ENCODE peak calls at places on chromosomes 11 and 22, in eight cellular contexts. A is thoracic aorta, U is Peyer's patch, Y is heart right ventricle, T is Panc1, H is breast epithelium, K is HCT116, D is AG04450. B is an unnamed sample.

GRCh38 chr11:30312243-30312642 is 10.7 kb upstream of the ARL14EP start:
- DNase-seq in A (no peak), U (no peak), Y (no peak), T (no peak), H (no peak), K (no peak), D (no peak), B (no peak)

GRCh38 chr22:48270731-48271130 is 1508.3 kb downstream of the TBC1D22A start:
- DNase-seq in A (no peak), U (no peak), Y (no peak), T (no peak), H (no peak), K (no peak), D (no peak), B (no peak)

GRCh38 chr11:104333977-104334376 is 170.0 kb upstream of the PDGFD start:
- DNase-seq in A (no peak), U (no peak), Y (no peak), T (no peak), H (no peak), K (peak), D (no peak), B (no peak)

GRCh38 chr11:118109231-118109630 is 22.5 kb upstream of the SMIM35 start:
- DNase-seq in A (no peak), U (no peak), Y (peak), T (no peak), H (no peak), K (no peak), D (no peak), B (no peak)

GRCh38 chr22:50444663-50445062 is 30.2 kb downstream of the SBF1 start:
- DNase-seq in A (no peak), U (peak), Y (no peak), T (no peak), H (no peak), K (peak), D (peak), B (peak)

GRCh38 chr22:38034278-38034882 is 22.8 kb upstream of the PICK1 start:
- DNase-seq in A (peak), U (peak), Y (peak), T (peak), H (peak), K (peak), D (peak), B (no peak)

GRCh38 chr11:47414685-47415070 is 6.3 kb downstream of the SLC39A13 start:
- DNase-seq in A (no peak), U (no peak), Y (no peak), T (no peak), H (no peak), K (no peak), D (no peak), B (peak)

GRCh38 chr11:79708319-79708928 is 267.6 kb upstream of the TENM4 start:
- DNase-seq in A (no peak), U (no peak), Y (no peak), T (peak), H (no peak), K (no peak), D (peak), B (no peak)

GRCh38 chr11:86805873-86806310 is 5.5 kb downstream of the PRSS23 start:
- DNase-seq in A (no peak), U (no peak), Y (no peak), T (no peak), H (no peak), K (no peak), D (no peak), B (no peak)

GRCh38 chr22:43401233-43401632 is 10.6 kb upstream of the MPPED1 start:
- DNase-seq in A (no peak), U (no peak), Y (no peak), T (no peak), H (no peak), K (no peak), D (no peak), B (no peak)

GRCh38 chr11:131372243-131372930 is 2.0 kb downstream of the NTM start:
- DNase-seq in A (no peak), U (no peak), Y (no peak), T (no peak), H (no peak), K (no peak), D (no peak), B (no peak)

GRCh38 chr11:126329644-126330200 is 25.8 kb upstream of the ST3GAL4 start:
- DNase-seq in A (no peak), U (peak), Y (no peak), T (no peak), H (no peak), K (no peak), D (no peak), B (no peak)

GRCh38 chr11:12807621-12808020 is 133.4 kb downstream of the TEAD1 start:
- DNase-seq in A (no peak), U (no peak), Y (no peak), T (no peak), H (no peak), K (no peak), D (no peak), B (no peak)

GRCh38 chr22:37503183-37503683 is 16.0 kb downstream of the CARD10 start:
- DNase-seq in A (no peak), U (no peak), Y (no peak), T (no peak), H (no peak), K (no peak), D (no peak), B (no peak)

GRCh38 chr11:118961591-118961990 is 5.5 kb downstream of the UPK2 start:
- DNase-seq in A (no peak), U (no peak), Y (no peak), T (no peak), H (no peak), K (no peak), D (no peak), B (no peak)

GRCh38 chr11:2869561-2870427 is 15.8 kb downstream of the CDKN1C start:
- DNase-seq in A (no peak), U (no peak), Y (no peak), T (no peak), H (no peak), K (no peak), D (no peak), B (no peak)

GRCh38 chr11:10293423-10294288 is at the start of gene SBF2:
- DNase-seq in A (peak), U (peak), Y (peak), T (no peak), H (peak), K (no peak), D (peak), B (peak)

GRCh38 chr22:49735411-49736311 is 92.0 kb downstream of the BRD1 start:
- DNase-seq in A (no peak), U (peak), Y (no peak), T (no peak), H (no peak), K (no peak), D (no peak), B (peak)

GRCh38 chr11:122748968-122749687 is 89.2 kb upstream of the CRTAM start:
- DNase-seq in A (no peak), U (no peak), Y (no peak), T (no peak), H (no peak), K (no peak), D (peak), B (no peak)

GRCh38 chr22:19656541-19657251 is 57.6 kb upstream of the SEPTIN5 start:
- DNase-seq in A (no peak), U (no peak), Y (no peak), T (no peak), H (no peak), K (no peak), D (no peak), B (no peak)

GRCh38 chr11:9675691-9676090 is 11.8 kb downstream of the SWAP70 start:
- DNase-seq in A (no peak), U (no peak), Y (no peak), T (no peak), H (no peak), K (no peak), D (no peak), B (no peak)

GRCh38 chr22:23501708-23502107 is 78.4 kb downstream of the IGLL1 start:
- DNase-seq in A (no peak), U (no peak), Y (no peak), T (no peak), H (no peak), K (no peak), D (no peak), B (no peak)

GRCh38 chr22:20803696-20804324 is 29.9 kb downstream of the SERPIND1 start:
- DNase-seq in A (no peak), U (peak), Y (peak), T (no peak), H (no peak), K (peak), D (peak), B (no peak)

GRCh38 chr11:121109916-121110656 is 9.0 kb downstream of the TECTA start:
- DNase-seq in A (no peak), U (no peak), Y (no peak), T (no peak), H (no peak), K (no peak), D (no peak), B (no peak)

GRCh38 chr11:134541355-134541754 is 129.3 kb upstream of the B3GAT1 start:
- DNase-seq in A (no peak), U (no peak), Y (no peak), T (no peak), H (no peak), K (no peak), D (no peak), B (no peak)

GRCh38 chr11:67289651-67290479 is 762 bp downstream of the ANKRD13D start:
- DNase-seq in A (no peak), U (no peak), Y (peak), T (no peak), H (no peak), K (no peak), D (no peak), B (no peak)

GRCh38 chr11:110174645-110175310 is 81.6 kb downstream of the ZC3H12C start:
- DNase-seq in A (no peak), U (no peak), Y (no peak), T (no peak), H (no peak), K (no peak), D (no peak), B (no peak)

GRCh38 chr11:122656073-122656630 is 630 bp downstream of the UBASH3B start:
- DNase-seq in A (no peak), U (peak), Y (peak), T (no peak), H (peak), K (no peak), D (no peak), B (peak)

GRCh38 chr11:104033134-104033533 is 3.3 kb upstream of the DDI1 start:
- DNase-seq in A (no peak), U (no peak), Y (no peak), T (no peak), H (no peak), K (no peak), D (peak), B (no peak)

GRCh38 chr11:88384004-88384677 is 46.6 kb upstream of the CTSC start:
- DNase-seq in A (no peak), U (no peak), Y (no peak), T (no peak), H (no peak), K (peak), D (no peak), B (no peak)

GRCh38 chr11:113874096-113874919 is 1.1 kb downstream of the USP28 start:
- DNase-seq in A (no peak), U (no peak), Y (no peak), T (no peak), H (no peak), K (no peak), D (no peak), B (no peak)

GRCh38 chr22:39343259-39344045 is 6.3 kb upstream of the SYNGR1 start:
- DNase-seq in A (no peak), U (no peak), Y (no peak), T (peak), H (peak), K (peak), D (no peak), B (peak)

GRCh38 chr11:107549253-107549953 is 16.1 kb downstream of the ALKBH8 start:
- DNase-seq in A (no peak), U (no peak), Y (no peak), T (no peak), H (no peak), K (no peak), D (no peak), B (no peak)

GRCh38 chr22:27378994-27379393 is 422.6 kb downstream of the MN1 start:
- DNase-seq in A (no peak), U (no peak), Y (no peak), T (no peak), H (no peak), K (no peak), D (no peak), B (peak)

GRCh38 chr22:49973018-49973965 is 12.7 kb downstream of the PIM3 start:
- DNase-seq in A (no peak), U (no peak), Y (no peak), T (no peak), H (peak), K (no peak), D (no peak), B (no peak)

GRCh38 chr11:72867970-72868369 is 53.8 kb downstream of the ATG16L2 start:
- DNase-seq in A (no peak), U (no peak), Y (no peak), T (no peak), H (no peak), K (no peak), D (no peak), B (no peak)

DNA sequence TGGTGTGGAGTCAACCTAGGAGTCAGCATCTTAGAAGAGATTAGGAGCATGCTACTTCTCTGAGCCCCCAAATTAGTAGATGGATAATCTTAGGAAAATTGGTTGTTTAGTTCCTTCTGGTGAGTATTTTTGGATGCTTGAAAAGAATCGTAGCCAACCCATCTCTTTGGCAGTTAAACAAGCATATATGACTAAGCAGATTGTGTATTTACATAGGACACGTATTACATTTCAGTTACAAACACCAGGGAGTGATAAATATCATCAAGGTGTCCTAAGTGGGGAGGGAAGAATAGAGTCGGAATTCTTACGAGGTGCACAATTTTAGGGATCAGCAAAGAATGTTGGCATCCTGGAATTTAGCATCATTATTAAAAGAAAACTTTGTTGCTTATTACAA is 13.5 kb downstream of the PLET1 start:
- DNase-seq in A (no peak), U (no peak), Y (no peak), T (no peak), H (no peak), K (no peak), D (no peak), B (no peak)
- TF ChIP-seq CTCF in A (no peak), U (no peak), Y (no peak), T (no peak), H (no peak), K (no peak), D (no peak), B (no peak)

GRCh38 chr11:64409707-64410395 is 50.9 kb downstream of the RPS6KA4 start:
- DNase-seq in A (no peak), U (no peak), Y (no peak), T (no peak), H (no peak), K (no peak), D (no peak), B (no peak)
- H3K27ac ChIP-seq in A (no peak), U (no peak), Y (no peak), T (no peak), H (no peak), K (no peak), D (no peak), B (no peak)

GRCh38 chr22:22048318-22048942 is 65.8 kb upstream of the TOP3B start:
- DNase-seq in A (no peak), U (no peak), Y (no peak), T (no peak), H (no peak), K (no peak), D (no peak), B (no peak)

GRCh38 chr22:22047266-22047665 is 64.7 kb upstream of the TOP3B start:
- DNase-seq in A (no peak), U (no peak), Y (no peak), T (no peak), H (no peak), K (no peak), D (no peak), B (no peak)

GRCh38 chr22:22045576-22046335 is 63.2 kb upstream of the TOP3B start:
- DNase-seq in A (no peak), U (no peak), Y (no peak), T (no peak), H (no peak), K (no peak), D (no peak), B (no peak)

GRCh38 chr22:22047776-22048175 is 65.2 kb upstream of the TOP3B start:
- DNase-seq in A (no peak), U (no peak), Y (no peak), T (no peak), H (no peak), K (no peak), D (no peak), B (no peak)

DNA sequence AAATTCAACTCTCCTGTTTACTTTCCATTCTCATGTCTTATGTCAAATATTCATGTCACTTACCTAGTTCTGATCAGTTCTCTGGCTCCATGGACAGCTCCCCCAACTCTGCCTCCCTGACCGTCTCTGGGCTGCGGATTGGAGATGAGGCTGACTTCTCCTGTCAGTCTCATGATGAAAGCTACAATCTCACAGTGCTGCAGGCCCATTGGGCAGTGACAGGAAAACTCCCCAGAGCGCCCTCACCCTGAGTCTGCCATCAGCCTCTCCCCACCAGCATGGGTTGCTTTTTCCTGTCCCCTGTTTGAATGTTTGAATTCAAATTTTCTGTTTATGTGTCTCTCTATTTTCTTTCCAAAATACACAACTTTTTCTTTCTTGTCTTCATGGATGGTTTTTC is 63.8 kb upstream of the TOP3B start:
- DNase-seq in A (no peak), U (no peak), Y (no peak), T (no peak), H (no peak), K (no peak), D (no peak), B (no peak)
- TF ChIP-seq CTCF in A (no peak), U (no peak), Y (no peak), T (no peak), H (no peak), K (no peak), D (no peak), B (no peak)

GRCh38 chr11:57353024-57353423 is 14.9 kb downstream of the P2RX3 start:
- DNase-seq in A (no peak), U (no peak), Y (no peak), T (no peak), H (no peak), K (no peak), D (no peak), B (no peak)

GRCh38 chr11:57356179-57356757 is 18.1 kb downstream of the P2RX3 start:
- DNase-seq in A (no peak), U (no peak), Y (no peak), T (no peak), H (no peak), K (no peak), D (no peak), B (no peak)

GRCh38 chr11:57357310-57357709 is 19.2 kb downstream of the P2RX3 start:
- DNase-seq in A (no peak), U (no peak), Y (no peak), T (no peak), H (no peak), K (no peak), D (no peak), B (no peak)

GRCh38 chr11:57354699-57355098 is 16.5 kb downstream of the P2RX3 start:
- DNase-seq in A (no peak), U (peak), Y (no peak), T (no peak), H (no peak), K (no peak), D (no peak), B (no peak)

GRCh38 chr11:57353461-57354251 is 15.5 kb downstream of the P2RX3 start:
- DNase-seq in A (no peak), U (no peak), Y (no peak), T (no peak), H (no peak), K (no peak), D (no peak), B (no peak)
- H3K27ac ChIP-seq in A (no peak), U (no peak), Y (no peak), T (no peak), H (no peak), K (no peak), D (no peak), B (no peak)

GRCh38 chr11:1054143-1055108 is 17.9 kb upstream of the MUC6 start:
- DNase-seq in A (no peak), U (peak), Y (peak), T (no peak), H (no peak), K (no peak), D (no peak), B (peak)
- TF ChIP-seq CTCF in A (no peak), U (no peak), Y (no peak), T (no peak), H (no peak), K (no peak), D (no peak), B (no peak)